ENCODE peak calls at places on chromosome 9, in seven cellular contexts. One of them, this sample, is unnamed.

GRCh38 chr9:89477811-89478583 is 19.9 kb downstream of the SEMA4D start:
- DNase-seq in GOT3: no peak
- DNase-seq in HS-5: no peak
- DNase-seq in stimulated activated CD4-positive, alpha-beta T cell treated with anti-CD3 and anti-CD28 coated beads, TNF-alpha, amount 100 ng/mL, for 1 hour: no peak
- DNase-seq in left ventricle myocardium inferior: no peak
- DNase-seq in fibroblast of mammary gland: no peak
- DNase-seq in activated T-helper 1 cell treated with anti-CD3 and anti-CD28 coated beads, Interleukin-12 subunit alpha, Interleukin-12 subunit beta, Interleukin-2, Interleukin-4 antibody, amounts not matched to agents 30 ng/mL and 10 ng/mL and 1 ng/mL, durations not matched to agents 14 hours and 24 hours and 36 hours: peak
- DNase-seq in this sample: no peak

GRCh38 chr9:137435980-137436760 is 5.0 kb downstream of the ENTPD8 start:
- DNase-seq in left ventricle myocardium inferior: peak
- DNase-seq in HS-5: peak
- DNase-seq in GOT3: peak
- DNase-seq in activated T-helper 1 cell treated with anti-CD3 and anti-CD28 coated beads, Interleukin-12 subunit alpha, Interleukin-12 subunit beta, Interleukin-2, Interleukin-4 antibody, amounts not matched to agents 30 ng/mL and 10 ng/mL and 1 ng/mL, durations not matched to agents 14 hours and 24 hours and 36 hours: no peak
- DNase-seq in stimulated activated CD4-positive, alpha-beta T cell treated with anti-CD3 and anti-CD28 coated beads, TNF-alpha, amount 100 ng/mL, for 1 hour: no peak
- DNase-seq in fibroblast of mammary gland: peak
- DNase-seq in this sample: peak

GRCh38 chr9:133421615-133422542 is at the start of gene ADAMTS13:
- DNase-seq in stimulated activated CD4-positive, alpha-beta T cell treated with anti-CD3 and anti-CD28 coated beads, TNF-alpha, amount 100 ng/mL, for 1 hour: no peak
- DNase-seq in fibroblast of mammary gland: peak
- DNase-seq in left ventricle myocardium inferior: no peak
- DNase-seq in activated T-helper 1 cell treated with anti-CD3 and anti-CD28 coated beads, Interleukin-12 subunit alpha, Interleukin-12 subunit beta, Interleukin-2, Interleukin-4 antibody, amounts not matched to agents 30 ng/mL and 10 ng/mL and 1 ng/mL, durations not matched to agents 14 hours and 24 hours and 36 hours: peak
- DNase-seq in GOT3: no peak
- DNase-seq in HS-5: no peak
- DNase-seq in this sample: no peak

GRCh38 chr9:87099383-87099782 is 152.1 kb upstream of the GAS1 start:
- DNase-seq in left ventricle myocardium inferior: no peak
- DNase-seq in stimulated activated CD4-positive, alpha-beta T cell treated with anti-CD3 and anti-CD28 coated beads, TNF-alpha, amount 100 ng/mL, for 1 hour: no peak
- DNase-seq in HS-5: no peak
- DNase-seq in activated T-helper 1 cell treated with anti-CD3 and anti-CD28 coated beads, Interleukin-12 subunit alpha, Interleukin-12 subunit beta, Interleukin-2, Interleukin-4 antibody, amounts not matched to agents 30 ng/mL and 10 ng/mL and 1 ng/mL, durations not matched to agents 14 hours and 24 hours and 36 hours: no peak
- DNase-seq in fibroblast of mammary gland: peak
- DNase-seq in GOT3: no peak
- DNase-seq in this sample: no peak

GRCh38 chr9:71001780-71002386 is 119.5 kb downstream of the TRPM3 start:
- DNase-seq in fibroblast of mammary gland: peak
- DNase-seq in GOT3: no peak
- DNase-seq in activated T-helper 1 cell treated with anti-CD3 and anti-CD28 coated beads, Interleukin-12 subunit alpha, Interleukin-12 subunit beta, Interleukin-2, Interleukin-4 antibody, amounts not matched to agents 30 ng/mL and 10 ng/mL and 1 ng/mL, durations not matched to agents 14 hours and 24 hours and 36 hours: no peak
- DNase-seq in stimulated activated CD4-positive, alpha-beta T cell treated with anti-CD3 and anti-CD28 coated beads, TNF-alpha, amount 100 ng/mL, for 1 hour: no peak
- DNase-seq in HS-5: no peak
- DNase-seq in left ventricle myocardium inferior: no peak
- DNase-seq in this sample: no peak

GRCh38 chr9:75541778-75542177 is 348.7 kb upstream of the PCSK5 start:
- DNase-seq in left ventricle myocardium inferior: no peak
- DNase-seq in fibroblast of mammary gland: no peak
- DNase-seq in activated T-helper 1 cell treated with anti-CD3 and anti-CD28 coated beads, Interleukin-12 subunit alpha, Interleukin-12 subunit beta, Interleukin-2, Interleukin-4 antibody, amounts not matched to agents 30 ng/mL and 10 ng/mL and 1 ng/mL, durations not matched to agents 14 hours and 24 hours and 36 hours: no peak
- DNase-seq in GOT3: no peak
- DNase-seq in stimulated activated CD4-positive, alpha-beta T cell treated with anti-CD3 and anti-CD28 coated beads, TNF-alpha, amount 100 ng/mL, for 1 hour: no peak
- DNase-seq in HS-5: no peak
- DNase-seq in this sample: no peak

GRCh38 chr9:128683340-128684064 is 5.5 kb upstream of the SET start:
- DNase-seq in activated T-helper 1 cell treated with anti-CD3 and anti-CD28 coated beads, Interleukin-12 subunit alpha, Interleukin-12 subunit beta, Interleukin-2, Interleukin-4 antibody, amounts not matched to agents 30 ng/mL and 10 ng/mL and 1 ng/mL, durations not matched to agents 14 hours and 24 hours and 36 hours: no peak
- DNase-seq in GOT3: no peak
- DNase-seq in left ventricle myocardium inferior: peak
- DNase-seq in stimulated activated CD4-positive, alpha-beta T cell treated with anti-CD3 and anti-CD28 coated beads, TNF-alpha, amount 100 ng/mL, for 1 hour: no peak
- DNase-seq in fibroblast of mammary gland: peak
- DNase-seq in HS-5: no peak
- DNase-seq in this sample: no peak

GRCh38 chr9:97480749-97481148 is 20.7 kb upstream of the TMOD1 start:
- DNase-seq in stimulated activated CD4-positive, alpha-beta T cell treated with anti-CD3 and anti-CD28 coated beads, TNF-alpha, amount 100 ng/mL, for 1 hour: no peak
- DNase-seq in fibroblast of mammary gland: peak
- DNase-seq in GOT3: no peak
- DNase-seq in activated T-helper 1 cell treated with anti-CD3 and anti-CD28 coated beads, Interleukin-12 subunit alpha, Interleukin-12 subunit beta, Interleukin-2, Interleukin-4 antibody, amounts not matched to agents 30 ng/mL and 10 ng/mL and 1 ng/mL, durations not matched to agents 14 hours and 24 hours and 36 hours: no peak
- DNase-seq in left ventricle myocardium inferior: no peak
- DNase-seq in HS-5: no peak
- DNase-seq in this sample: no peak

GRCh38 chr9:72150172-72150571 is 932 bp downstream of the GDA start:
- DNase-seq in fibroblast of mammary gland: no peak
- DNase-seq in activated T-helper 1 cell treated with anti-CD3 and anti-CD28 coated beads, Interleukin-12 subunit alpha, Interleukin-12 subunit beta, Interleukin-2, Interleukin-4 antibody, amounts not matched to agents 30 ng/mL and 10 ng/mL and 1 ng/mL, durations not matched to agents 14 hours and 24 hours and 36 hours: no peak
- DNase-seq in left ventricle myocardium inferior: no peak
- DNase-seq in stimulated activated CD4-positive, alpha-beta T cell treated with anti-CD3 and anti-CD28 coated beads, TNF-alpha, amount 100 ng/mL, for 1 hour: no peak
- DNase-seq in HS-5: no peak
- DNase-seq in GOT3: no peak
- DNase-seq in this sample: no peak

GRCh38 chr9:101176384-101176783 is 147.9 kb downstream of the PLPPR1 start:
- DNase-seq in left ventricle myocardium inferior: no peak
- DNase-seq in GOT3: no peak
- DNase-seq in fibroblast of mammary gland: no peak
- DNase-seq in stimulated activated CD4-positive, alpha-beta T cell treated with anti-CD3 and anti-CD28 coated beads, TNF-alpha, amount 100 ng/mL, for 1 hour: no peak
- DNase-seq in activated T-helper 1 cell treated with anti-CD3 and anti-CD28 coated beads, Interleukin-12 subunit alpha, Interleukin-12 subunit beta, Interleukin-2, Interleukin-4 antibody, amounts not matched to agents 30 ng/mL and 10 ng/mL and 1 ng/mL, durations not matched to agents 14 hours and 24 hours and 36 hours: no peak
- DNase-seq in HS-5: no peak
- DNase-seq in this sample: no peak

GRCh38 chr9:29220852-29221251 is 1647.6 kb upstream of the C9orf72 start:
- DNase-seq in stimulated activated CD4-positive, alpha-beta T cell treated with anti-CD3 and anti-CD28 coated beads, TNF-alpha, amount 100 ng/mL, for 1 hour: no peak
- DNase-seq in HS-5: no peak
- DNase-seq in fibroblast of mammary gland: no peak
- DNase-seq in GOT3: no peak
- DNase-seq in activated T-helper 1 cell treated with anti-CD3 and anti-CD28 coated beads, Interleukin-12 subunit alpha, Interleukin-12 subunit beta, Interleukin-2, Interleukin-4 antibody, amounts not matched to agents 30 ng/mL and 10 ng/mL and 1 ng/mL, durations not matched to agents 14 hours and 24 hours and 36 hours: no peak
- DNase-seq in left ventricle myocardium inferior: no peak
- DNase-seq in this sample: no peak

GRCh38 chr9:133558191-133559126 is 24.0 kb downstream of the ADAMTSL2 start:
- DNase-seq in stimulated activated CD4-positive, alpha-beta T cell treated with anti-CD3 and anti-CD28 coated beads, TNF-alpha, amount 100 ng/mL, for 1 hour: peak
- DNase-seq in GOT3: no peak
- DNase-seq in fibroblast of mammary gland: peak
- DNase-seq in HS-5: peak
- DNase-seq in activated T-helper 1 cell treated with anti-CD3 and anti-CD28 coated beads, Interleukin-12 subunit alpha, Interleukin-12 subunit beta, Interleukin-2, Interleukin-4 antibody, amounts not matched to agents 30 ng/mL and 10 ng/mL and 1 ng/mL, durations not matched to agents 14 hours and 24 hours and 36 hours: no peak
- DNase-seq in left ventricle myocardium inferior: peak
- DNase-seq in this sample: peak

GRCh38 chr9:105608685-105609598 is 51.0 kb downstream of the FKTN start:
- DNase-seq in GOT3: no peak
- DNase-seq in HS-5: peak
- DNase-seq in left ventricle myocardium inferior: no peak
- DNase-seq in activated T-helper 1 cell treated with anti-CD3 and anti-CD28 coated beads, Interleukin-12 subunit alpha, Interleukin-12 subunit beta, Interleukin-2, Interleukin-4 antibody, amounts not matched to agents 30 ng/mL and 10 ng/mL and 1 ng/mL, durations not matched to agents 14 hours and 24 hours and 36 hours: no peak
- DNase-seq in stimulated activated CD4-positive, alpha-beta T cell treated with anti-CD3 and anti-CD28 coated beads, TNF-alpha, amount 100 ng/mL, for 1 hour: no peak
- DNase-seq in fibroblast of mammary gland: peak
- DNase-seq in this sample: peak

GRCh38 chr9:118533101-118533500 is 828.9 kb downstream of the TLR4 start:
- DNase-seq in activated T-helper 1 cell treated with anti-CD3 and anti-CD28 coated beads, Interleukin-12 subunit alpha, Interleukin-12 subunit beta, Interleukin-2, Interleukin-4 antibody, amounts not matched to agents 30 ng/mL and 10 ng/mL and 1 ng/mL, durations not matched to agents 14 hours and 24 hours and 36 hours: no peak
- DNase-seq in stimulated activated CD4-positive, alpha-beta T cell treated with anti-CD3 and anti-CD28 coated beads, TNF-alpha, amount 100 ng/mL, for 1 hour: no peak
- DNase-seq in left ventricle myocardium inferior: no peak
- DNase-seq in GOT3: no peak
- DNase-seq in fibroblast of mammary gland: peak
- DNase-seq in HS-5: no peak
- DNase-seq in this sample: peak

GRCh38 chr9:119841005-119841404 is 471.8 kb upstream of the BRINP1 start:
- DNase-seq in activated T-helper 1 cell treated with anti-CD3 and anti-CD28 coated beads, Interleukin-12 subunit alpha, Interleukin-12 subunit beta, Interleukin-2, Interleukin-4 antibody, amounts not matched to agents 30 ng/mL and 10 ng/mL and 1 ng/mL, durations not matched to agents 14 hours and 24 hours and 36 hours: no peak
- DNase-seq in GOT3: no peak
- DNase-seq in left ventricle myocardium inferior: no peak
- DNase-seq in stimulated activated CD4-positive, alpha-beta T cell treated with anti-CD3 and anti-CD28 coated beads, TNF-alpha, amount 100 ng/mL, for 1 hour: no peak
- DNase-seq in HS-5: no peak
- DNase-seq in fibroblast of mammary gland: no peak
- DNase-seq in this sample: no peak

GRCh38 chr9:33229359-33230120 is 10.4 kb upstream of the SPINK4 start:
- DNase-seq in GOT3: no peak
- DNase-seq in left ventricle myocardium inferior: no peak
- DNase-seq in HS-5: no peak
- DNase-seq in fibroblast of mammary gland: no peak
- DNase-seq in activated T-helper 1 cell treated with anti-CD3 and anti-CD28 coated beads, Interleukin-12 subunit alpha, Interleukin-12 subunit beta, Interleukin-2, Interleukin-4 antibody, amounts not matched to agents 30 ng/mL and 10 ng/mL and 1 ng/mL, durations not matched to agents 14 hours and 24 hours and 36 hours: no peak
- DNase-seq in stimulated activated CD4-positive, alpha-beta T cell treated with anti-CD3 and anti-CD28 coated beads, TNF-alpha, amount 100 ng/mL, for 1 hour: no peak
- DNase-seq in this sample: no peak

GRCh38 chr9:134724912-134725604 is 83.5 kb downstream of the COL5A1 start:
- DNase-seq in HS-5: no peak
- DNase-seq in stimulated activated CD4-positive, alpha-beta T cell treated with anti-CD3 and anti-CD28 coated beads, TNF-alpha, amount 100 ng/mL, for 1 hour: no peak
- DNase-seq in activated T-helper 1 cell treated with anti-CD3 and anti-CD28 coated beads, Interleukin-12 subunit alpha, Interleukin-12 subunit beta, Interleukin-2, Interleukin-4 antibody, amounts not matched to agents 30 ng/mL and 10 ng/mL and 1 ng/mL, durations not matched to agents 14 hours and 24 hours and 36 hours: no peak
- DNase-seq in left ventricle myocardium inferior: no peak
- DNase-seq in fibroblast of mammary gland: no peak
- DNase-seq in GOT3: no peak
- DNase-seq in this sample: no peak

GRCh38 chr9:84811072-84811725 is 141.7 kb downstream of the NTRK2 start:
- DNase-seq in stimulated activated CD4-positive, alpha-beta T cell treated with anti-CD3 and anti-CD28 coated beads, TNF-alpha, amount 100 ng/mL, for 1 hour: no peak
- DNase-seq in activated T-helper 1 cell treated with anti-CD3 and anti-CD28 coated beads, Interleukin-12 subunit alpha, Interleukin-12 subunit beta, Interleukin-2, Interleukin-4 antibody, amounts not matched to agents 30 ng/mL and 10 ng/mL and 1 ng/mL, durations not matched to agents 14 hours and 24 hours and 36 hours: no peak
- DNase-seq in left ventricle myocardium inferior: no peak
- DNase-seq in GOT3: no peak
- DNase-seq in fibroblast of mammary gland: no peak
- DNase-seq in HS-5: no peak
- DNase-seq in this sample: no peak

GRCh38 chr9:134863941-134864820 is 16.4 kb upstream of the FCN2 start:
- DNase-seq in stimulated activated CD4-positive, alpha-beta T cell treated with anti-CD3 and anti-CD28 coated beads, TNF-alpha, amount 100 ng/mL, for 1 hour: no peak
- DNase-seq in HS-5: no peak
- DNase-seq in left ventricle myocardium inferior: peak
- DNase-seq in GOT3: no peak
- DNase-seq in activated T-helper 1 cell treated with anti-CD3 and anti-CD28 coated beads, Interleukin-12 subunit alpha, Interleukin-12 subunit beta, Interleukin-2, Interleukin-4 antibody, amounts not matched to agents 30 ng/mL and 10 ng/mL and 1 ng/mL, durations not matched to agents 14 hours and 24 hours and 36 hours: no peak
- DNase-seq in fibroblast of mammary gland: peak
- DNase-seq in this sample: peak

GRCh38 chr9:18297532-18297872 is 176.5 kb upstream of the ADAMTSL1 start:
- DNase-seq in activated T-helper 1 cell treated with anti-CD3 and anti-CD28 coated beads, Interleukin-12 subunit alpha, Interleukin-12 subunit beta, Interleukin-2, Interleukin-4 antibody, amounts not matched to agents 30 ng/mL and 10 ng/mL and 1 ng/mL, durations not matched to agents 14 hours and 24 hours and 36 hours: no peak
- DNase-seq in fibroblast of mammary gland: no peak
- DNase-seq in GOT3: no peak
- DNase-seq in stimulated activated CD4-positive, alpha-beta T cell treated with anti-CD3 and anti-CD28 coated beads, TNF-alpha, amount 100 ng/mL, for 1 hour: no peak
- DNase-seq in HS-5: no peak
- DNase-seq in left ventricle myocardium inferior: no peak
- DNase-seq in this sample: no peak

GRCh38 chr9:111399772-111400563 is 69.9 kb upstream of the OR2K2 start:
- DNase-seq in stimulated activated CD4-positive, alpha-beta T cell treated with anti-CD3 and anti-CD28 coated beads, TNF-alpha, amount 100 ng/mL, for 1 hour: no peak
- DNase-seq in activated T-helper 1 cell treated with anti-CD3 and anti-CD28 coated beads, Interleukin-12 subunit alpha, Interleukin-12 subunit beta, Interleukin-2, Interleukin-4 antibody, amounts not matched to agents 30 ng/mL and 10 ng/mL and 1 ng/mL, durations not matched to agents 14 hours and 24 hours and 36 hours: no peak
- DNase-seq in left ventricle myocardium inferior: no peak
- DNase-seq in HS-5: no peak
- DNase-seq in fibroblast of mammary gland: peak
- DNase-seq in GOT3: no peak
- DNase-seq in this sample: no peak

GRCh38 chr9:19372576-19372975 is 7.5 kb downstream of the RPS6 start:
- DNase-seq in GOT3: no peak
- DNase-seq in stimulated activated CD4-positive, alpha-beta T cell treated with anti-CD3 and anti-CD28 coated beads, TNF-alpha, amount 100 ng/mL, for 1 hour: no peak
- DNase-seq in fibroblast of mammary gland: no peak
- DNase-seq in HS-5: no peak
- DNase-seq in left ventricle myocardium inferior: no peak
- DNase-seq in activated T-helper 1 cell treated with anti-CD3 and anti-CD28 coated beads, Interleukin-12 subunit alpha, Interleukin-12 subunit beta, Interleukin-2, Interleukin-4 antibody, amounts not matched to agents 30 ng/mL and 10 ng/mL and 1 ng/mL, durations not matched to agents 14 hours and 24 hours and 36 hours: no peak
- DNase-seq in this sample: no peak

This sample was measured in GM04503.